ENCODE peak calls at places on chromosome 10, in eight cellular contexts. One of them, this sample, is unnamed.
A peak's percentile ranks its signal among the peaks of the same experiment; 100 is the strongest.

GRCh38 chr10:84822926-84823325 is 494.5 kb downstream of the CCSER2 start:
- DNase-seq in Karpas-422: no peak
- DNase-seq in heart left ventricle: no peak
- DNase-seq in CD8-positive, alpha-beta T cell: no peak
- DNase-seq in hippocampal formation: no peak
- DNase-seq in epithelial cell of esophagus: no peak
- DNase-seq in cerebellar nuclear complex: peak; percentile 69
- DNase-seq in stimulated activated CD8-positive, alpha-beta memory T cell treated with anti-CD3 and anti-CD28 coated beads, Interleukin-15, amount 100 ng/mL, for 4 hours: no peak
- DNase-seq in this sample: peak; percentile 11

GRCh38 chr10:132528064-132528800 is 9.4 kb upstream of the INPP5A start:
- DNase-seq in hippocampal formation: no peak
- DNase-seq in epithelial cell of esophagus: no peak
- DNase-seq in cerebellar nuclear complex: no peak
- DNase-seq in CD8-positive, alpha-beta T cell: no peak
- DNase-seq in stimulated activated CD8-positive, alpha-beta memory T cell treated with anti-CD3 and anti-CD28 coated beads, Interleukin-15, amount 100 ng/mL, for 4 hours: no peak
- DNase-seq in heart left ventricle: peak; percentile 16
- DNase-seq in Karpas-422: no peak
- DNase-seq in this sample: no peak

GRCh38 chr10:21488954-21489446 is 36.5 kb downstream of the SKIDA1 start:
- DNase-seq in stimulated activated CD8-positive, alpha-beta memory T cell treated with anti-CD3 and anti-CD28 coated beads, Interleukin-15, amount 100 ng/mL, for 4 hours: no peak
- DNase-seq in heart left ventricle: no peak
- DNase-seq in cerebellar nuclear complex: no peak
- DNase-seq in Karpas-422: no peak
- DNase-seq in CD8-positive, alpha-beta T cell: no peak
- DNase-seq in hippocampal formation: no peak
- DNase-seq in epithelial cell of esophagus: no peak
- DNase-seq in this sample: no peak

GRCh38 chr10:124701881-124702656 is 42.1 kb downstream of the FAM53B start:
- DNase-seq in stimulated activated CD8-positive, alpha-beta memory T cell treated with anti-CD3 and anti-CD28 coated beads, Interleukin-15, amount 100 ng/mL, for 4 hours: no peak
- DNase-seq in epithelial cell of esophagus: no peak
- DNase-seq in heart left ventricle: peak; percentile 70
- DNase-seq in hippocampal formation: no peak
- DNase-seq in CD8-positive, alpha-beta T cell: no peak
- DNase-seq in Karpas-422: no peak
- DNase-seq in cerebellar nuclear complex: no peak
- DNase-seq in this sample: peak; percentile 75

GRCh38 chr10:110556296-110556695 is 11.2 kb upstream of the SMC3 start:
- DNase-seq in CD8-positive, alpha-beta T cell: no peak
- DNase-seq in stimulated activated CD8-positive, alpha-beta memory T cell treated with anti-CD3 and anti-CD28 coated beads, Interleukin-15, amount 100 ng/mL, for 4 hours: no peak
- DNase-seq in cerebellar nuclear complex: no peak
- DNase-seq in heart left ventricle: no peak
- DNase-seq in hippocampal formation: no peak
- DNase-seq in epithelial cell of esophagus: no peak
- DNase-seq in Karpas-422: no peak
- DNase-seq in this sample: no peak

GRCh38 chr10:12348870-12349627 is at the start of gene CAMK1D:
- DNase-seq in Karpas-422: peak; percentile 92
- DNase-seq in stimulated activated CD8-positive, alpha-beta memory T cell treated with anti-CD3 and anti-CD28 coated beads, Interleukin-15, amount 100 ng/mL, for 4 hours: peak; percentile 88
- DNase-seq in cerebellar nuclear complex: peak; percentile 29
- DNase-seq in epithelial cell of esophagus: peak; percentile 72
- DNase-seq in heart left ventricle: peak; percentile 81
- DNase-seq in hippocampal formation: peak; percentile 59
- DNase-seq in CD8-positive, alpha-beta T cell: peak; percentile 89
- DNase-seq in this sample: peak; percentile 40

GRCh38 chr10:7988985-7989384 is 65.5 kb upstream of the GATA3 start:
- DNase-seq in heart left ventricle: no peak
- DNase-seq in hippocampal formation: no peak
- DNase-seq in stimulated activated CD8-positive, alpha-beta memory T cell treated with anti-CD3 and anti-CD28 coated beads, Interleukin-15, amount 100 ng/mL, for 4 hours: no peak
- DNase-seq in epithelial cell of esophagus: no peak
- DNase-seq in Karpas-422: no peak
- DNase-seq in cerebellar nuclear complex: no peak
- DNase-seq in CD8-positive, alpha-beta T cell: no peak
- DNase-seq in this sample: no peak

GRCh38 chr10:50640238-50640637 is 16.5 kb upstream of the SGMS1 start:
- DNase-seq in epithelial cell of esophagus: no peak
- DNase-seq in CD8-positive, alpha-beta T cell: no peak
- DNase-seq in heart left ventricle: no peak
- DNase-seq in cerebellar nuclear complex: no peak
- DNase-seq in stimulated activated CD8-positive, alpha-beta memory T cell treated with anti-CD3 and anti-CD28 coated beads, Interleukin-15, amount 100 ng/mL, for 4 hours: no peak
- DNase-seq in hippocampal formation: no peak
- DNase-seq in Karpas-422: no peak
- DNase-seq in this sample: no peak

GRCh38 chr10:100519321-100520051 is at the start of gene SEC31B:
- DNase-seq in cerebellar nuclear complex: no peak
- DNase-seq in Karpas-422: no peak
- DNase-seq in hippocampal formation: peak; percentile 45
- DNase-seq in CD8-positive, alpha-beta T cell: no peak
- DNase-seq in heart left ventricle: peak; percentile 64
- DNase-seq in epithelial cell of esophagus: no peak
- DNase-seq in stimulated activated CD8-positive, alpha-beta memory T cell treated with anti-CD3 and anti-CD28 coated beads, Interleukin-15, amount 100 ng/mL, for 4 hours: no peak
- DNase-seq in this sample: no peak

GRCh38 chr10:132901351-132901750 is 41.0 kb downstream of the CFAP46 start:
- DNase-seq in cerebellar nuclear complex: no peak
- DNase-seq in CD8-positive, alpha-beta T cell: no peak
- DNase-seq in hippocampal formation: no peak
- DNase-seq in epithelial cell of esophagus: no peak
- DNase-seq in stimulated activated CD8-positive, alpha-beta memory T cell treated with anti-CD3 and anti-CD28 coated beads, Interleukin-15, amount 100 ng/mL, for 4 hours: no peak
- DNase-seq in heart left ventricle: peak; percentile 7
- DNase-seq in Karpas-422: no peak
- DNase-seq in this sample: no peak

GRCh38 chr10:91191581-91191919 is 28.9 kb upstream of the PCGF5 start:
- DNase-seq in hippocampal formation: no peak
- DNase-seq in stimulated activated CD8-positive, alpha-beta memory T cell treated with anti-CD3 and anti-CD28 coated beads, Interleukin-15, amount 100 ng/mL, for 4 hours: no peak
- DNase-seq in cerebellar nuclear complex: no peak
- DNase-seq in CD8-positive, alpha-beta T cell: no peak
- DNase-seq in epithelial cell of esophagus: no peak
- DNase-seq in Karpas-422: no peak
- DNase-seq in heart left ventricle: no peak
- DNase-seq in this sample: peak; percentile 17

GRCh38 chr10:44990302-44990655 is 10.4 kb upstream of the ZNF22 start:
- DNase-seq in CD8-positive, alpha-beta T cell: peak; percentile 7
- DNase-seq in heart left ventricle: peak; percentile 64
- DNase-seq in cerebellar nuclear complex: no peak
- DNase-seq in Karpas-422: peak; percentile 53
- DNase-seq in stimulated activated CD8-positive, alpha-beta memory T cell treated with anti-CD3 and anti-CD28 coated beads, Interleukin-15, amount 100 ng/mL, for 4 hours: no peak
- DNase-seq in epithelial cell of esophagus: no peak
- DNase-seq in hippocampal formation: no peak
- DNase-seq in this sample: no peak

GRCh38 chr10:108454224-108454623 is 1289.7 kb upstream of the SORCS1 start:
- DNase-seq in Karpas-422: no peak
- DNase-seq in stimulated activated CD8-positive, alpha-beta memory T cell treated with anti-CD3 and anti-CD28 coated beads, Interleukin-15, amount 100 ng/mL, for 4 hours: no peak
- DNase-seq in heart left ventricle: no peak
- DNase-seq in epithelial cell of esophagus: no peak
- DNase-seq in cerebellar nuclear complex: no peak
- DNase-seq in hippocampal formation: no peak
- DNase-seq in CD8-positive, alpha-beta T cell: no peak
- DNase-seq in this sample: no peak

GRCh38 chr10:43128331-43128730 is 9.9 kb upstream of the CSGALNACT2 start:
- DNase-seq in Karpas-422: no peak
- DNase-seq in cerebellar nuclear complex: no peak
- DNase-seq in stimulated activated CD8-positive, alpha-beta memory T cell treated with anti-CD3 and anti-CD28 coated beads, Interleukin-15, amount 100 ng/mL, for 4 hours: no peak
- DNase-seq in heart left ventricle: no peak
- DNase-seq in CD8-positive, alpha-beta T cell: peak; percentile 5
- DNase-seq in hippocampal formation: no peak
- DNase-seq in epithelial cell of esophagus: no peak
- DNase-seq in this sample: no peak

GRCh38 chr10:22369433-22370072 is 24.3 kb downstream of the SPAG6 start:
- DNase-seq in heart left ventricle: no peak
- DNase-seq in epithelial cell of esophagus: peak; percentile 62
- DNase-seq in CD8-positive, alpha-beta T cell: no peak
- DNase-seq in Karpas-422: no peak
- DNase-seq in cerebellar nuclear complex: no peak
- DNase-seq in hippocampal formation: no peak
- DNase-seq in stimulated activated CD8-positive, alpha-beta memory T cell treated with anti-CD3 and anti-CD28 coated beads, Interleukin-15, amount 100 ng/mL, for 4 hours: no peak
- DNase-seq in this sample: no peak

GRCh38 chr10:46787321-46787615 is 124.0 kb upstream of the PTPN20 start:
- DNase-seq in epithelial cell of esophagus: peak; percentile 67
- DNase-seq in stimulated activated CD8-positive, alpha-beta memory T cell treated with anti-CD3 and anti-CD28 coated beads, Interleukin-15, amount 100 ng/mL, for 4 hours: no peak
- DNase-seq in heart left ventricle: no peak
- DNase-seq in CD8-positive, alpha-beta T cell: no peak
- DNase-seq in hippocampal formation: peak; percentile 39
- DNase-seq in cerebellar nuclear complex: peak; percentile 16
- DNase-seq in Karpas-422: peak; percentile 55
- DNase-seq in this sample: peak; percentile 89

GRCh38 chr10:128859738-128860386 is 607.2 kb upstream of the MGMT start:
- DNase-seq in CD8-positive, alpha-beta T cell: peak; percentile 18
- DNase-seq in heart left ventricle: no peak
- DNase-seq in stimulated activated CD8-positive, alpha-beta memory T cell treated with anti-CD3 and anti-CD28 coated beads, Interleukin-15, amount 100 ng/mL, for 4 hours: no peak
- DNase-seq in epithelial cell of esophagus: no peak
- DNase-seq in hippocampal formation: no peak
- DNase-seq in Karpas-422: peak; percentile 71
- DNase-seq in cerebellar nuclear complex: no peak
- DNase-seq in this sample: peak; percentile 29

GRCh38 chr10:77844177-77844576 is 82.4 kb downstream of the DLG5 start:
- DNase-seq in stimulated activated CD8-positive, alpha-beta memory T cell treated with anti-CD3 and anti-CD28 coated beads, Interleukin-15, amount 100 ng/mL, for 4 hours: no peak
- DNase-seq in heart left ventricle: no peak
- DNase-seq in hippocampal formation: no peak
- DNase-seq in CD8-positive, alpha-beta T cell: no peak
- DNase-seq in epithelial cell of esophagus: no peak
- DNase-seq in cerebellar nuclear complex: no peak
- DNase-seq in Karpas-422: no peak
- DNase-seq in this sample: no peak

GRCh38 chr10:34121974-34122282 is 693.2 kb downstream of the PARD3 start:
- DNase-seq in hippocampal formation: no peak
- DNase-seq in cerebellar nuclear complex: no peak
- DNase-seq in Karpas-422: no peak
- DNase-seq in epithelial cell of esophagus: peak; percentile 37
- DNase-seq in stimulated activated CD8-positive, alpha-beta memory T cell treated with anti-CD3 and anti-CD28 coated beads, Interleukin-15, amount 100 ng/mL, for 4 hours: no peak
- DNase-seq in CD8-positive, alpha-beta T cell: no peak
- DNase-seq in heart left ventricle: no peak
- DNase-seq in this sample: no peak

GRCh38 chr10:17655009-17655408 is 11.1 kb downstream of the STAM start:
- DNase-seq in stimulated activated CD8-positive, alpha-beta memory T cell treated with anti-CD3 and anti-CD28 coated beads, Interleukin-15, amount 100 ng/mL, for 4 hours: no peak
- DNase-seq in Karpas-422: no peak
- DNase-seq in cerebellar nuclear complex: no peak
- DNase-seq in CD8-positive, alpha-beta T cell: no peak
- DNase-seq in hippocampal formation: no peak
- DNase-seq in epithelial cell of esophagus: no peak
- DNase-seq in heart left ventricle: no peak
- DNase-seq in this sample: no peak